ENCODE peak calls at places on chromosomes 2 and 18, in ten cellular contexts. One of them, this sample, is unnamed. For H3K27me3, the result is how much of the 10 kb centered on the place peaks cover.

GRCh38 chr2:121205321-121205942 is 79.6 kb downstream of the TFCP2L1 start:
- DNase-seq in Peyer's patch: no peak
- DNase-seq in sigmoid colon: no peak
- DNase-seq in heart left ventricle: peak
- DNase-seq in prostate gland: no peak
- DNase-seq in breast epithelium: peak
- DNase-seq in right atrium auricular region: no peak
- DNase-seq in astrocyte: peak
- DNase-seq in transverse colon: no peak
- DNase-seq in ovary: no peak
- DNase-seq in this sample: peak

GRCh38 chr2:111192778-111193368 is 72.2 kb downstream of the BCL2L11 start:
- DNase-seq in Peyer's patch: no peak
- DNase-seq in sigmoid colon: no peak
- DNase-seq in heart left ventricle: no peak
- DNase-seq in prostate gland: no peak
- DNase-seq in breast epithelium: no peak
- DNase-seq in right atrium auricular region: no peak
- DNase-seq in astrocyte: no peak
- DNase-seq in transverse colon: no peak
- DNase-seq in ovary: no peak
- DNase-seq in this sample: no peak

GRCh38 chr2:151808258-151809072 is 19.8 kb downstream of the ARL5A start:
- DNase-seq in Peyer's patch: no peak
- DNase-seq in sigmoid colon: no peak
- DNase-seq in heart left ventricle: no peak
- DNase-seq in prostate gland: no peak
- DNase-seq in breast epithelium: no peak
- DNase-seq in right atrium auricular region: no peak
- DNase-seq in astrocyte: peak
- DNase-seq in transverse colon: no peak
- DNase-seq in ovary: no peak
- DNase-seq in this sample: peak

GRCh38 chr2:241804326-241805276 is 4.4 kb upstream of the NEU4 start:
- DNase-seq in Peyer's patch: no peak
- DNase-seq in sigmoid colon: peak
- DNase-seq in heart left ventricle: peak
- DNase-seq in prostate gland: no peak
- DNase-seq in breast epithelium: no peak
- DNase-seq in right atrium auricular region: no peak
- DNase-seq in astrocyte: no peak
- DNase-seq in transverse colon: no peak
- DNase-seq in ovary: peak
- DNase-seq in this sample: peak

GRCh38 chr18:58045265-58046086 is 1.4 kb downstream of the NEDD4L start:
- DNase-seq in Peyer's patch: peak
- DNase-seq in sigmoid colon: no peak
- DNase-seq in heart left ventricle: no peak
- DNase-seq in prostate gland: peak
- DNase-seq in breast epithelium: peak
- DNase-seq in right atrium auricular region: no peak
- DNase-seq in astrocyte: peak
- DNase-seq in transverse colon: peak
- DNase-seq in ovary: peak
- DNase-seq in this sample: no peak

GRCh38 chr2:101658387-101658786 is 39.1 kb upstream of the MAP4K4 start:
- DNase-seq in Peyer's patch: no peak
- DNase-seq in sigmoid colon: no peak
- DNase-seq in heart left ventricle: no peak
- DNase-seq in prostate gland: no peak
- DNase-seq in breast epithelium: no peak
- DNase-seq in right atrium auricular region: no peak
- DNase-seq in astrocyte: peak
- DNase-seq in transverse colon: no peak
- DNase-seq in ovary: no peak
- DNase-seq in this sample: peak

GRCh38 chr2:173448938-173449471 is 94.3 kb downstream of the CDCA7 start:
- DNase-seq in Peyer's patch: peak
- DNase-seq in sigmoid colon: peak
- DNase-seq in heart left ventricle: peak
- DNase-seq in prostate gland: peak
- DNase-seq in breast epithelium: peak
- DNase-seq in right atrium auricular region: peak
- DNase-seq in astrocyte: peak
- DNase-seq in transverse colon: peak
- DNase-seq in ovary: peak
- DNase-seq in this sample: peak

GRCh38 chr2:112821142-112821541 is 15.4 kb downstream of the IL1B start:
- DNase-seq in Peyer's patch: no peak
- DNase-seq in sigmoid colon: no peak
- DNase-seq in heart left ventricle: no peak
- DNase-seq in prostate gland: no peak
- DNase-seq in breast epithelium: no peak
- DNase-seq in right atrium auricular region: no peak
- DNase-seq in astrocyte: no peak
- DNase-seq in transverse colon: no peak
- DNase-seq in ovary: no peak
- DNase-seq in this sample: no peak

GRCh38 chr2:54898451-54899226 is 151.6 kb downstream of the RTN4 start:
- DNase-seq in Peyer's patch: no peak
- DNase-seq in sigmoid colon: no peak
- DNase-seq in heart left ventricle: no peak
- DNase-seq in prostate gland: no peak
- DNase-seq in breast epithelium: no peak
- DNase-seq in right atrium auricular region: no peak
- DNase-seq in astrocyte: no peak
- DNase-seq in transverse colon: no peak
- DNase-seq in ovary: no peak
- DNase-seq in this sample: no peak
- H3K27ac ChIP-seq in Peyer's patch: no peak
- H3K27ac ChIP-seq in sigmoid colon: no peak
- H3K27ac ChIP-seq in heart left ventricle: no peak
- H3K27ac ChIP-seq in prostate gland: no peak
- H3K27ac ChIP-seq in breast epithelium: no peak
- H3K27ac ChIP-seq in right atrium auricular region: no peak
- H3K27ac ChIP-seq in astrocyte: no peak
- H3K27ac ChIP-seq in transverse colon: no peak
- H3K27ac ChIP-seq in ovary: no peak
- H3K27ac ChIP-seq in this sample: no peak

GRCh38 chr2:232641153-232641845 is 7.9 kb downstream of the EFHD1 start:
- DNase-seq in Peyer's patch: no peak
- DNase-seq in sigmoid colon: no peak
- DNase-seq in heart left ventricle: no peak
- DNase-seq in prostate gland: no peak
- DNase-seq in breast epithelium: no peak
- DNase-seq in right atrium auricular region: no peak
- DNase-seq in astrocyte: no peak
- DNase-seq in transverse colon: no peak
- DNase-seq in ovary: no peak
- DNase-seq in this sample: no peak

GRCh38 chr2:232643147-232643425 is 9.7 kb downstream of the EFHD1 start:
- DNase-seq in Peyer's patch: no peak
- DNase-seq in sigmoid colon: no peak
- DNase-seq in heart left ventricle: no peak
- DNase-seq in prostate gland: no peak
- DNase-seq in breast epithelium: no peak
- DNase-seq in right atrium auricular region: no peak
- DNase-seq in astrocyte: no peak
- DNase-seq in transverse colon: no peak
- DNase-seq in ovary: no peak
- DNase-seq in this sample: no peak

GRCh38 chr2:232646726-232647125 is 13.3 kb downstream of the EFHD1 start:
- DNase-seq in Peyer's patch: no peak
- DNase-seq in sigmoid colon: no peak
- DNase-seq in heart left ventricle: no peak
- DNase-seq in prostate gland: no peak
- DNase-seq in breast epithelium: no peak
- DNase-seq in right atrium auricular region: no peak
- DNase-seq in astrocyte: no peak
- DNase-seq in transverse colon: no peak
- DNase-seq in ovary: no peak
- DNase-seq in this sample: no peak

GRCh38 chr2:232645061-232645460 is 11.7 kb downstream of the EFHD1 start:
- DNase-seq in Peyer's patch: no peak
- DNase-seq in sigmoid colon: no peak
- DNase-seq in heart left ventricle: no peak
- DNase-seq in prostate gland: no peak
- DNase-seq in breast epithelium: no peak
- DNase-seq in right atrium auricular region: no peak
- DNase-seq in astrocyte: no peak
- DNase-seq in transverse colon: no peak
- DNase-seq in ovary: no peak
- DNase-seq in this sample: no peak

GRCh38 chr2:232643813-232644347 is 10.5 kb downstream of the EFHD1 start:
- DNase-seq in Peyer's patch: no peak
- DNase-seq in sigmoid colon: no peak
- DNase-seq in heart left ventricle: no peak
- DNase-seq in prostate gland: no peak
- DNase-seq in breast epithelium: no peak
- DNase-seq in right atrium auricular region: no peak
- DNase-seq in astrocyte: no peak
- DNase-seq in transverse colon: no peak
- DNase-seq in ovary: no peak
- DNase-seq in this sample: no peak
- H3K27me3 ChIP-seq in Peyer's patch: under half
- H3K27me3 ChIP-seq in sigmoid colon: under half
- H3K27me3 ChIP-seq in heart left ventricle: under half
- H3K27me3 ChIP-seq in prostate gland: under half
- H3K27me3 ChIP-seq in breast epithelium: under half
- H3K27me3 ChIP-seq in right atrium auricular region: under half
- H3K27me3 ChIP-seq in astrocyte: under half
- H3K27me3 ChIP-seq in transverse colon: under half
- H3K27me3 ChIP-seq in ovary: under half
- H3K27me3 ChIP-seq in this sample: under half

GRCh38 chr2:235433860-235434259 is 60.0 kb upstream of the AGAP1 start:
- DNase-seq in Peyer's patch: no peak
- DNase-seq in sigmoid colon: no peak
- DNase-seq in heart left ventricle: no peak
- DNase-seq in prostate gland: peak
- DNase-seq in breast epithelium: peak
- DNase-seq in right atrium auricular region: peak
- DNase-seq in astrocyte: peak
- DNase-seq in transverse colon: peak
- DNase-seq in ovary: peak
- DNase-seq in this sample: peak
- TF ChIP-seq CTCF in Peyer's patch: no peak
- TF ChIP-seq CTCF in sigmoid colon: peak
- TF ChIP-seq CTCF in heart left ventricle: peak
- TF ChIP-seq CTCF in prostate gland: peak
- TF ChIP-seq CTCF in breast epithelium: no peak
- TF ChIP-seq CTCF in right atrium auricular region: peak
- TF ChIP-seq CTCF in astrocyte: no peak
- TF ChIP-seq CTCF in transverse colon: no peak
- TF ChIP-seq CTCF in ovary: no peak
- TF ChIP-seq CTCF in this sample: no peak

GRCh38 chr2:182717451-182718215 is 1.6 kb downstream of the DNAJC10 start:
- DNase-seq in Peyer's patch: peak
- DNase-seq in sigmoid colon: no peak
- DNase-seq in heart left ventricle: no peak
- DNase-seq in prostate gland: no peak
- DNase-seq in breast epithelium: no peak
- DNase-seq in right atrium auricular region: no peak
- DNase-seq in astrocyte: no peak
- DNase-seq in transverse colon: no peak
- DNase-seq in ovary: no peak
- DNase-seq in this sample: no peak
- H3K27ac ChIP-seq in Peyer's patch: peak
- H3K27ac ChIP-seq in sigmoid colon: peak
- H3K27ac ChIP-seq in heart left ventricle: no peak
- H3K27ac ChIP-seq in prostate gland: no peak
- H3K27ac ChIP-seq in breast epithelium: no peak
- H3K27ac ChIP-seq in right atrium auricular region: no peak
- H3K27ac ChIP-seq in astrocyte: no peak
- H3K27ac ChIP-seq in transverse colon: peak
- H3K27ac ChIP-seq in ovary: no peak
- H3K27ac ChIP-seq in this sample: no peak

GRCh38 chr2:240200230-240201051 is 60.0 kb upstream of the OTOS start:
- DNase-seq in Peyer's patch: no peak
- DNase-seq in sigmoid colon: peak
- DNase-seq in heart left ventricle: peak
- DNase-seq in prostate gland: no peak
- DNase-seq in breast epithelium: no peak
- DNase-seq in right atrium auricular region: no peak
- DNase-seq in astrocyte: no peak
- DNase-seq in transverse colon: no peak
- DNase-seq in ovary: peak
- DNase-seq in this sample: no peak
- H3K27me3 ChIP-seq in Peyer's patch: under half
- H3K27me3 ChIP-seq in sigmoid colon: under half
- H3K27me3 ChIP-seq in heart left ventricle: under half
- H3K27me3 ChIP-seq in prostate gland: under half
- H3K27me3 ChIP-seq in breast epithelium: under half
- H3K27me3 ChIP-seq in right atrium auricular region: under half
- H3K27me3 ChIP-seq in astrocyte: under half
- H3K27me3 ChIP-seq in transverse colon: under half
- H3K27me3 ChIP-seq in ovary: under half
- H3K27me3 ChIP-seq in this sample: under half

GRCh38 chr2:174683392-174683759 is 80.9 kb downstream of the CHRNA1 start:
- DNase-seq in Peyer's patch: no peak
- DNase-seq in sigmoid colon: no peak
- DNase-seq in heart left ventricle: no peak
- DNase-seq in prostate gland: no peak
- DNase-seq in breast epithelium: no peak
- DNase-seq in right atrium auricular region: no peak
- DNase-seq in astrocyte: peak
- DNase-seq in transverse colon: no peak
- DNase-seq in ovary: no peak
- DNase-seq in this sample: peak
- TF ChIP-seq CTCF in Peyer's patch: no peak
- TF ChIP-seq CTCF in sigmoid colon: no peak
- TF ChIP-seq CTCF in heart left ventricle: peak
- TF ChIP-seq CTCF in prostate gland: no peak
- TF ChIP-seq CTCF in breast epithelium: no peak
- TF ChIP-seq CTCF in right atrium auricular region: peak
- TF ChIP-seq CTCF in astrocyte: no peak
- TF ChIP-seq CTCF in transverse colon: no peak
- TF ChIP-seq CTCF in ovary: no peak
- TF ChIP-seq CTCF in this sample: peak